ENCODE peak calls at places on chromosomes 2 and 18, in eight cellular contexts. S, V, Z, R, B, E, X and Y are unnamed samples.

GRCh38 chr2:157261199-157261782 is 3.8 kb downstream of the GALNT5 start:
- DNase-seq in S (peak), V (peak), Z (no peak), R (no peak), B (no peak), E (no peak), X (peak), Y (no peak)

GRCh38 chr2:100518801-100519200 is 44.0 kb upstream of the PDCL3 start:
- DNase-seq in S (no peak), V (no peak), Z (no peak), R (no peak), B (no peak), E (no peak), X (no peak), Y (no peak)

GRCh38 chr2:170974304-170974993 is 45.4 kb downstream of the GORASP2 start:
- DNase-seq in S (no peak), V (no peak), Z (no peak), R (no peak), B (no peak), E (peak), X (no peak), Y (no peak)

GRCh38 chr18:28175930-28176673 is 828 bp downstream of the CDH2 start:
- DNase-seq in S (peak), V (no peak), Z (no peak), R (peak), B (no peak), E (no peak), X (no peak), Y (no peak)

GRCh38 chr2:69604026-69604678 is 39.4 kb downstream of the AAK1 start:
- DNase-seq in S (peak), V (no peak), Z (no peak), R (no peak), B (no peak), E (no peak), X (no peak), Y (no peak)

GRCh38 chr2:168661404-168661869 is 141.0 kb upstream of the NOSTRIN start:
- DNase-seq in S (no peak), V (no peak), Z (no peak), R (no peak), B (no peak), E (no peak), X (no peak), Y (no peak)

GRCh38 chr18:63161728-63162195 is 157.8 kb downstream of the BCL2 start:
- DNase-seq in S (peak), V (peak), Z (no peak), R (peak), B (peak), E (no peak), X (peak), Y (peak)

GRCh38 chr2:24077535-24077877 is 1.4 kb upstream of the SF3B6 start:
- DNase-seq in S (no peak), V (no peak), Z (no peak), R (no peak), B (no peak), E (no peak), X (no peak), Y (no peak)

GRCh38 chr2:233968556-233968955 is 51.4 kb downstream of the TRPM8 start:
- DNase-seq in S (no peak), V (no peak), Z (no peak), R (no peak), B (no peak), E (no peak), X (no peak), Y (no peak)

GRCh38 chr2:2409481-2409880 is 78.4 kb upstream of the MYT1L start:
- DNase-seq in S (no peak), V (no peak), Z (no peak), R (no peak), B (no peak), E (no peak), X (no peak), Y (no peak)

GRCh38 chr2:23505984-23506380 is 121.0 kb downstream of the KLHL29 start:
- DNase-seq in S (peak), V (no peak), Z (no peak), R (no peak), B (no peak), E (no peak), X (no peak), Y (peak)

GRCh38 chr2:56680971-56681631 is 497.3 kb downstream of the CCDC85A start:
- DNase-seq in S (peak), V (no peak), Z (no peak), R (peak), B (no peak), E (no peak), X (no peak), Y (no peak)

GRCh38 chr2:12347049-12347448 is 369.7 kb upstream of the TRIB2 start:
- DNase-seq in S (peak), V (no peak), Z (no peak), R (no peak), B (no peak), E (no peak), X (no peak), Y (no peak)

GRCh38 chr2:74405994-74406583 is 15.3 kb downstream of the C2orf81 start:
- DNase-seq in S (peak), V (no peak), Z (no peak), R (no peak), B (peak), E (no peak), X (no peak), Y (no peak)

GRCh38 chr2:128690431-128690830 is 371.8 kb upstream of the HS6ST1 start:
- DNase-seq in S (no peak), V (peak), Z (no peak), R (no peak), B (no peak), E (no peak), X (no peak), Y (no peak)

GRCh38 chr2:102488063-102488462 is 15.0 kb downstream of the SLC9A4 start:
- DNase-seq in S (peak), V (no peak), Z (no peak), R (peak), B (no peak), E (no peak), X (no peak), Y (peak)

GRCh38 chr18:79485788-79486355 is 90.1 kb downstream of the NFATC1 start:
- DNase-seq in S (peak), V (no peak), Z (no peak), R (peak), B (no peak), E (no peak), X (peak), Y (peak)

GRCh38 chr2:176114120-176114929 is 2.3 kb upstream of the HOXD10 start:
- DNase-seq in S (no peak), V (no peak), Z (no peak), R (no peak), B (no peak), E (no peak), X (no peak), Y (peak)

GRCh38 chr2:74092236-74092635 is 55.5 kb downstream of the BOLA3 start:
- DNase-seq in S (no peak), V (no peak), Z (no peak), R (no peak), B (no peak), E (no peak), X (no peak), Y (peak)

GRCh38 chr18:48452863-48453323 is 43.7 kb upstream of the ZBTB7C start:
- DNase-seq in S (peak), V (no peak), Z (peak), R (no peak), B (no peak), E (no peak), X (peak), Y (no peak)

GRCh38 chr2:42618116-42618515 is 49.7 kb downstream of the MTA3 start:
- DNase-seq in S (no peak), V (no peak), Z (no peak), R (peak), B (no peak), E (no peak), X (no peak), Y (no peak)

GRCh38 chr18:34901299-34901698 is 139.9 kb upstream of the MAPRE2 start:
- DNase-seq in S (peak), V (no peak), Z (no peak), R (no peak), B (no peak), E (no peak), X (no peak), Y (no peak)

GRCh38 chr2:112884869-112885502 is 26.0 kb upstream of the IL37 start:
- DNase-seq in S (no peak), V (peak), Z (peak), R (peak), B (peak), E (no peak), X (peak), Y (no peak)

GRCh38 chr2:119431155-119431975 is at the start of gene TMEM37:
- DNase-seq in S (peak), V (peak), Z (peak), R (peak), B (peak), E (no peak), X (peak), Y (no peak)

GRCh38 chr2:192194866-192195547 is at the start of gene TMEFF2:
- DNase-seq in S (peak), V (peak), Z (peak), R (peak), B (no peak), E (peak), X (peak), Y (peak)

GRCh38 chr2:46230677-46231425 is 66.4 kb upstream of the EPAS1 start:
- DNase-seq in S (no peak), V (no peak), Z (no peak), R (no peak), B (no peak), E (no peak), X (no peak), Y (no peak)

GRCh38 chr2:46231721-46232120 is 65.5 kb upstream of the EPAS1 start:
- DNase-seq in S (no peak), V (no peak), Z (no peak), R (no peak), B (no peak), E (no peak), X (no peak), Y (no peak)

GRCh38 chr2:46227674-46228289 is 69.4 kb upstream of the EPAS1 start:
- DNase-seq in S (no peak), V (no peak), Z (no peak), R (no peak), B (no peak), E (no peak), X (no peak), Y (no peak)

GRCh38 chr2:46230115-46230571 is 67.1 kb upstream of the EPAS1 start:
- DNase-seq in S (no peak), V (no peak), Z (peak), R (no peak), B (peak), E (no peak), X (no peak), Y (no peak)

GRCh38 chr2:46229134-46230063 is 67.8 kb upstream of the EPAS1 start:
- DNase-seq in S (peak), V (no peak), Z (no peak), R (no peak), B (peak), E (no peak), X (no peak), Y (no peak)
- TF ChIP-seq CTCF in S (no peak), V (no peak), Z (no peak), R (no peak), B (no peak), E (no peak), X (peak), Y (no peak)

GRCh38 chr2:66693007-66693965 is 258.4 kb downstream of the MEIS1 start:
- DNase-seq in S (no peak), V (no peak), Z (no peak), R (no peak), B (no peak), E (no peak), X (no peak), Y (no peak)
- H3K4me3 ChIP-seq in S (no peak), V (no peak), Z (no peak), R (no peak), B (no peak), E (no peak), X (no peak), Y (no peak)

GRCh38 chr18:36848609-36849008 is 19.7 kb downstream of the KIAA1328 start:
- DNase-seq in S (no peak), V (no peak), Z (no peak), R (no peak), B (no peak), E (no peak), X (no peak), Y (no peak)

GRCh38 chr18:36851202-36851590 is 22.3 kb downstream of the KIAA1328 start:
- DNase-seq in S (no peak), V (no peak), Z (no peak), R (peak), B (no peak), E (no peak), X (no peak), Y (no peak)

GRCh38 chr18:36849288-36850011 is 20.5 kb downstream of the KIAA1328 start:
- DNase-seq in S (peak), V (no peak), Z (no peak), R (no peak), B (no peak), E (no peak), X (no peak), Y (no peak)

GRCh38 chr18:36850527-36851201 is 21.7 kb downstream of the KIAA1328 start:
- DNase-seq in S (peak), V (no peak), Z (no peak), R (peak), B (no peak), E (no peak), X (no peak), Y (no peak)
- TF ChIP-seq POLR2A in S (no peak), V (no peak), Z (no peak), R (no peak), B (no peak), E (no peak), X (no peak), Y (no peak)

DNA sequence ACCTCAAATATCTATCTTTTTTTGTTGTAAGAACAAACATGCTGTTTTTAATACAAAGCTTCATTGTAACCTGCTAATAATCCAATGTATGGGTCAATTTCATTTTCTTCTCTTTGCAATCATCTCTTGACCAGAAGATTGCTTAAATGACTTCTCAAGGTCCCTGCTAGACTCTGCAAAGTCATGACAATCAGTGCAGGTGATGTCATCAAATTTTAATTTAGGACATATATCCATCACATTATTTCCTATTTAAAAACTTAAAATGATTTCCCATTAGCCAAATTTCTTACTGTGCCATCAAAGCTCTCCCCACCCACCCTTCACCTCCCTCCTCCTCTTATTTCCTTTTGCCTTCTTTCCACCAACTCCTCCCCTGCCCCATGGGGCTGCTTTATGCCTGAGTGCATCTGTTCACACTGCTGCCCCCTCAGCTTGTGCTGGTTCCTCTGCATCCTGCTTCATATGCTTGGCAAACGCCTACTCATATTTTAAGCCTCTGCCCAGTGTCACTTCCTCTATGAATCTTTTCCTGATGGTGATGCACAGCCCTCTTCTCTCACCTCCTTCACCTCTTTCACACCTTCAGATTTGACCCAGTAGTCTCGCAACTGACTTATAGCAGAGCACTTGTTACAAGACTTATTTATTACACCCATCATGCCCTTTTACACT is 20.3 kb downstream of the PLEK start:
- DNase-seq in S (no peak), V (no peak), Z (no peak), R (no peak), B (peak), E (no peak), X (no peak), Y (no peak)
- TF ChIP-seq CTCF in S (no peak), V (no peak), Z (no peak), R (no peak), B (no peak), E (no peak), X (no peak), Y (no peak)

GRCh38 chr2:238864207-238865014 is 16.5 kb downstream of the TWIST2 start:
- DNase-seq in S (peak), V (no peak), Z (no peak), R (peak), B (no peak), E (peak), X (peak), Y (peak)
- H3K4me3 ChIP-seq in S (no peak), V (no peak), Z (no peak), R (no peak), B (no peak), E (peak), X (no peak), Y (no peak)

GRCh38 chr2:20438334-20439192 is 8.3 kb upstream of the RHOB start:
- DNase-seq in S (peak), V (no peak), Z (peak), R (peak), B (no peak), E (no peak), X (no peak), Y (peak)
- TF ChIP-seq POLR2A in S (no peak), V (no peak), Z (peak), R (no peak), B (no peak), E (peak), X (peak), Y (no peak)

DNA sequence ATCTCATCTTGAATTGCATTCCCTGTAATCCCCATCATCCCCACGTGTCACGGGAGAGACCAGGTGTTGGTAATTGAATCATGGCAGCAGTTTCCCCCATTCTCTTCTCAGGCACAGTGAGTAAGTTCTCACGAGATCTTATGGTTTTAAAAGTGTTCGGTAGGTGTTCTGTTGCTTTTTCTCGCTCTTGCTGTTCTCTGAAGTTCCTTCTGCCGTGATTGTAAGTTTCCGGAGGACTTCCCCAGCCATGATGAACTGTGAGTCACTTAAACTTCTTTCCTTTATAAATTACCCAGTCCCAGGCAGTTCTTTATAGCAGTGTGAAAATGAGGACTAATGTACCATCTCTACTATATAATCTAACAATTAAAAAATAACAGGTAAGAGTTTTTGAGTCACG is 409.9 kb upstream of the NRXN1 start:
- DNase-seq in S (peak), V (no peak), Z (no peak), R (peak), B (no peak), E (no peak), X (no peak), Y (no peak)
- TF ChIP-seq CTCF in S (no peak), V (no peak), Z (no peak), R (no peak), B (no peak), E (no peak), X (no peak), Y (no peak)

DNA sequence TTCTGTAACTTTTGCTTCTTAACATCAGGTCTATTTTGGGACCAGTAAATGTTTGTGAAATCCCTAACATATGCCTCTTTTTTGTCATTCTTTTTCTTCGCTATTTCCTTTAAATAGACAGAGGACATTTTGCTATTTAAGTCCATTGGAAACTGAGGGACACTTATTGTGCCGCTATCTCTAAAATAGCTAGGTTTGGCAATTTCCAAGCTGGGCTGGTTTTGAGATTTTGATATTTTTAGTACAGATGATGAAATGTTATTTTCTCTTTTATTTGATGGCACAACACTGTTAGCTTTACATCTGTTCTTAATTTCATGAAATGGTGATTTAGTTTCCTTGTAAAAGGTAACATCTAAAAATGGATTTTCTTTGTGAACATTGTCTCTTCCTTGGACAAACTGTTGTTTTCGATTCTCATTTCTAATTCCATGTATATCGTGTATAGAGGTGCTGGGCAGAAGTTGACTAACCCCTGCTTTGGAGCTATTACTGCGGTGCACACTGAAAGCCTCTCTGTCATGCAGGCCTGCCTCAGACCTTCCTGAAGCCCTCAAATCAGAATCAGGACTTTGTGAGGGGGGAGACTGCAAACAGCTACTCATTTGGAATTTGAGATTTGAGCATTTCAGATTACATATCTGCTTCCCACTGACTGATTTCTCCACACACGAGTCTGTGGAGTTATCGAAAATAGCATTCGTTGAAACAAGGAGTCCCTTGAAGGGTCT is 594 bp downstream of the RAD51AP2 start:
- DNase-seq in S (no peak), V (no peak), Z (no peak), R (no peak), B (no peak), E (no peak), X (no peak), Y (no peak)
- H3K4me3 ChIP-seq in S (peak), V (peak), Z (peak), R (peak), B (peak), E (peak), X (peak), Y (peak)